ENCODE peak calls at places on chromosomes 5 and 9, in six cellular contexts. J, G, B, X, Y and S are unnamed samples.

GRCh38 chr9:37730256-37730655 is 23.3 kb upstream of the TRMT10B start:
- DNase-seq in J (no peak), G (no peak), B (peak; percentile 1), X (no peak), Y (no peak), S (no peak)

GRCh38 chr9:108776920-108777650 is 78.7 kb downstream of the ACTL7B start:
- DNase-seq in J (peak; percentile 84), G (no peak), B (peak; percentile 70), X (no peak), Y (no peak), S (no peak)

GRCh38 chr5:82274343-82275266 is 3.5 kb downstream of the RPS23 start:
- DNase-seq in J (peak; percentile 69), G (no peak), B (no peak), X (no peak), Y (no peak), S (no peak)

GRCh38 chr9:93286252-93287188 is 102.6 kb downstream of the WNK2 start:
- DNase-seq in J (no peak), G (no peak), B (no peak), X (no peak), Y (no peak), S (peak; percentile 1)

GRCh38 chr5:82413302-82414042 is 135.3 kb upstream of the RPS23 start:
- DNase-seq in J (no peak), G (no peak), B (peak; percentile 81), X (no peak), Y (peak; percentile 93), S (no peak)

GRCh38 chr5:132458226-132458560 is 32.4 kb downstream of the IRF1 start:
- DNase-seq in J (no peak), G (no peak), B (no peak), X (no peak), Y (no peak), S (no peak)

GRCh38 chr5:158700231-158700996 is 399.3 kb downstream of the EBF1 start:
- DNase-seq in J (no peak), G (no peak), B (no peak), X (no peak), Y (no peak), S (no peak)

GRCh38 chr5:124172389-124173003 is 573.9 kb downstream of the ZNF608 start:
- DNase-seq in J (no peak), G (no peak), B (no peak), X (no peak), Y (no peak), S (no peak)

GRCh38 chr5:142981475-142981874 is 211.3 kb downstream of the ARHGAP26 start:
- DNase-seq in J (no peak), G (no peak), B (no peak), X (no peak), Y (no peak), S (no peak)

GRCh38 chr9:125913551-125913950 is 166.4 kb downstream of the PBX3 start:
- DNase-seq in J (no peak), G (no peak), B (no peak), X (no peak), Y (no peak), S (no peak)

GRCh38 chr9:123660691-123661090 is 269.2 kb downstream of the DENND1A start:
- DNase-seq in J (no peak), G (no peak), B (no peak), X (no peak), Y (no peak), S (no peak)

GRCh38 chr9:110728058-110728457 is 59.5 kb downstream of the MUSK start:
- DNase-seq in J (no peak), G (no peak), B (no peak), X (peak; percentile 58), Y (no peak), S (no peak)

GRCh38 chr5:65861830-65862241 is 64.5 kb upstream of the ERBIN start:
- DNase-seq in J (peak; percentile 94), G (no peak), B (peak; percentile 78), X (peak; percentile 37), Y (peak; percentile 98), S (no peak)

GRCh38 chr9:10479172-10479571 is 133.6 kb downstream of the PTPRD start:
- DNase-seq in J (no peak), G (no peak), B (no peak), X (no peak), Y (no peak), S (no peak)

GRCh38 chr9:138067594-138068367 is 190.2 kb downstream of the CACNA1B start:
- DNase-seq in J (peak; percentile 22), G (no peak), B (no peak), X (no peak), Y (no peak), S (no peak)

GRCh38 chr5:96316487-96316886 is 116.6 kb downstream of the PCSK1 start:
- DNase-seq in J (no peak), G (no peak), B (no peak), X (no peak), Y (no peak), S (no peak)

GRCh38 chr9:4425358-4426045 is 64.8 kb upstream of the SLC1A1 start:
- DNase-seq in J (no peak), G (no peak), B (no peak), X (no peak), Y (no peak), S (no peak)

GRCh38 chr5:134503088-134503936 is 22.2 kb upstream of the JADE2 start:
- DNase-seq in J (peak; percentile 99), G (no peak), B (peak; percentile 93), X (peak; percentile 79), Y (peak; percentile 94), S (peak; percentile 87)

GRCh38 chr9:90822866-90823265 is 21.2 kb downstream of the SYK start:
- DNase-seq in J (no peak), G (no peak), B (no peak), X (no peak), Y (no peak), S (no peak)

GRCh38 chr9:111233963-111234362 is 96.1 kb downstream of the OR2K2 start:
- DNase-seq in J (no peak), G (no peak), B (no peak), X (no peak), Y (no peak), S (no peak)

GRCh38 chr9:94697972-94698581 is 28.4 kb upstream of the AOPEP start:
- DNase-seq in J (peak; percentile 94), G (no peak), B (no peak), X (no peak), Y (no peak), S (no peak)

GRCh38 chr9:88942411-88942810 is 48.9 kb upstream of the S1PR3 start:
- DNase-seq in J (no peak), G (no peak), B (no peak), X (no peak), Y (no peak), S (no peak)

GRCh38 chr5:157710887-157711286 is 20.3 kb upstream of the THG1L start:
- DNase-seq in J (no peak), G (no peak), B (peak; percentile 75), X (no peak), Y (peak; percentile 61), S (no peak)

GRCh38 chr9:137032893-137033292 is 1.0 kb upstream of the FUT7 start:
- DNase-seq in J (no peak), G (no peak), B (no peak), X (no peak), Y (no peak), S (no peak)

GRCh38 chr5:151264113-151264512 is 11.1 kb downstream of the GM2A start:
- DNase-seq in J (peak; percentile 66), G (no peak), B (peak; percentile 9), X (no peak), Y (no peak), S (peak; percentile 24)

GRCh38 chr5:68067353-68067752 is 148.2 kb upstream of the PIK3R1 start:
- DNase-seq in J (no peak), G (no peak), B (no peak), X (no peak), Y (no peak), S (no peak)